ENCODE peak calls at places on chromosomes 12 and 14, in six cellular contexts. X is Ammon's horn; N is Jurkat, Clone E6-1; D is effector memory CD8-positive, alpha-beta T cell; K is RWPE1; M is T-helper 17 cell. G is an unnamed sample.

GRCh38 chr12:18943200-18943599 is 186.3 kb upstream of the PLEKHA5 start:
- DNase-seq in X (no peak), N (no peak), D (no peak), K (no peak), M (no peak), G (no peak)

GRCh38 chr12:51244269-51244668 is 5.6 kb downstream of the DAZAP2 start:
- DNase-seq in X (no peak), N (no peak), D (no peak), K (no peak), M (no peak), G (no peak)

GRCh38 chr14:51357250-51357649 is 117.2 kb downstream of the TMX1 start:
- DNase-seq in X (no peak), N (no peak), D (no peak), K (no peak), M (no peak), G (no peak)

GRCh38 chr12:58725400-58726105 is 194.8 kb downstream of the LRIG3 start:
- DNase-seq in X (no peak), N (no peak), D (no peak), K (no peak), M (no peak), G (no peak)

GRCh38 chr14:102539544-102540309 is 30.2 kb upstream of the ANKRD9 start:
- DNase-seq in X (no peak), N (no peak), D (no peak), K (no peak), M (no peak), G (no peak)

GRCh38 chr12:81077329-81077685 is 572 bp upstream of the ACSS3 start:
- DNase-seq in X (peak), N (no peak), D (no peak), K (no peak), M (no peak), G (no peak)

GRCh38 chr14:100605706-100606686 is 18.8 kb upstream of the BEGAIN start:
- DNase-seq in X (no peak), N (no peak), D (no peak), K (no peak), M (no peak), G (no peak)

GRCh38 chr14:55026441-55026792 is 482 bp downstream of the WDHD1 start:
- DNase-seq in X (no peak), N (no peak), D (no peak), K (no peak), M (no peak), G (no peak)

GRCh38 chr14:59221558-59221957 is 33.1 kb downstream of the DAAM1 start:
- DNase-seq in X (no peak), N (no peak), D (no peak), K (no peak), M (no peak), G (no peak)

GRCh38 chr14:56817396-56817921 is 7.2 kb upstream of the OTX2 start:
- DNase-seq in X (no peak), N (no peak), D (no peak), K (no peak), M (no peak), G (no peak)

GRCh38 chr12:59375633-59376032 is 220.2 kb upstream of the SLC16A7 start:
- DNase-seq in X (no peak), N (no peak), D (no peak), K (no peak), M (no peak), G (no peak)

GRCh38 chr12:1220127-1221092 is 229.4 kb downstream of the ERC1 start:
- DNase-seq in X (no peak), N (no peak), D (no peak), K (no peak), M (no peak), G (no peak)

GRCh38 chr14:68968051-68968450 is 11.1 kb downstream of the ACTN1 start:
- DNase-seq in X (no peak), N (peak), D (peak), K (no peak), M (no peak), G (no peak)

GRCh38 chr12:40325349-40325960 is 100.7 kb downstream of the LRRK2 start:
- DNase-seq in X (peak), N (peak), D (no peak), K (peak), M (no peak), G (no peak)

GRCh38 chr12:5909560-5909959 is 35.5 kb downstream of the ANO2 start:
- DNase-seq in X (no peak), N (no peak), D (no peak), K (no peak), M (no peak), G (no peak)

GRCh38 chr14:105069887-105070759 is 4.9 kb upstream of the GPR132 start:
- DNase-seq in X (peak), N (no peak), D (no peak), K (no peak), M (peak), G (no peak)

GRCh38 chr12:47102845-47103666 is 23.3 kb upstream of the AMIGO2 start:
- DNase-seq in X (no peak), N (no peak), D (no peak), K (no peak), M (no peak), G (no peak)

GRCh38 chr12:104057771-104058197 is 6.5 kb upstream of the HCFC2 start:
- DNase-seq in X (no peak), N (no peak), D (no peak), K (peak), M (no peak), G (peak)

GRCh38 chr12:119649202-119649808 is 18.6 kb upstream of the PRKAB1 start:
- DNase-seq in X (no peak), N (no peak), D (no peak), K (peak), M (no peak), G (no peak)

G was measured in DND-41.